ENCODE peak calls at places on chromosomes 5 and 9, in seven cellular contexts. W, S, N, D, T, P and Q are unnamed samples.

GRCh38 chr9:21413089-21414023 is 4.4 kb downstream of the IFNA8 start:
- DNase-seq in W (no peak), S (no peak), N (no peak), D (no peak), T (no peak), P (no peak), Q (peak; percentile 40)

GRCh38 chr9:123322771-123323481 is 33.1 kb upstream of the CRB2 start:
- DNase-seq in W (peak; percentile 52), S (no peak), N (no peak), D (no peak), T (no peak), P (peak; percentile 87), Q (no peak)

GRCh38 chr9:88678008-88678407 is 143.0 kb downstream of the NXNL2 start:
- DNase-seq in W (no peak), S (no peak), N (no peak), D (no peak), T (no peak), P (no peak), Q (no peak)

GRCh38 chr9:133320421-133320881 is 15.5 kb downstream of the SURF6 start:
- DNase-seq in W (no peak), S (no peak), N (no peak), D (no peak), T (no peak), P (no peak), Q (no peak)

GRCh38 chr9:133529457-133529856 is 4.7 kb upstream of the MYMK start:
- DNase-seq in W (no peak), S (no peak), N (no peak), D (no peak), T (no peak), P (no peak), Q (no peak)

GRCh38 chr5:130331332-130331731 is 427.1 kb downstream of the CHSY3 start:
- DNase-seq in W (no peak), S (no peak), N (no peak), D (no peak), T (no peak), P (no peak), Q (no peak)

GRCh38 chr5:112388739-112389138 is 30.3 kb downstream of the EPB41L4A start:
- DNase-seq in W (no peak), S (no peak), N (no peak), D (no peak), T (no peak), P (no peak), Q (no peak)

GRCh38 chr5:80569961-80570786 is at the start of gene ANKRD34B:
- DNase-seq in W (no peak), S (no peak), N (no peak), D (no peak), T (no peak), P (no peak), Q (no peak)

GRCh38 chr9:16099901-16100300 is 547.1 kb downstream of the CCDC171 start:
- DNase-seq in W (no peak), S (no peak), N (no peak), D (no peak), T (no peak), P (no peak), Q (no peak)
- H3K27ac ChIP-seq in W (no peak overlapping the region), S (no peak overlapping the region), N (no peak overlapping the region), D (no peak overlapping the region), T (no peak overlapping the region), P (no peak overlapping the region), Q (no peak overlapping the region)

GRCh38 chr9:129761293-129761900 is 8.6 kb upstream of the PTGES start:
- DNase-seq in W (no peak), S (peak; percentile 76), N (no peak), D (no peak), T (no peak), P (no peak), Q (no peak)
- H3K27ac ChIP-seq in W (no peak overlapping the region), S (peak overlapping the region; percentile 80), N (no peak overlapping the region), D (peak overlapping the region; percentile 37), T (no peak overlapping the region), P (no peak overlapping the region), Q (no peak overlapping the region)

GRCh38 chr5:74282495-74282894 is 358.0 kb downstream of the ENC1 start:
- DNase-seq in W (no peak), S (no peak), N (no peak), D (no peak), T (no peak), P (no peak), Q (no peak)

GRCh38 chr5:74281191-74281590 is 359.3 kb downstream of the ENC1 start:
- DNase-seq in W (no peak), S (no peak), N (no peak), D (no peak), T (no peak), P (no peak), Q (no peak)

GRCh38 chr5:74275204-74275992 is 365.1 kb downstream of the ENC1 start:
- DNase-seq in W (no peak), S (no peak), N (no peak), D (no peak), T (no peak), P (no peak), Q (no peak)

DNA sequence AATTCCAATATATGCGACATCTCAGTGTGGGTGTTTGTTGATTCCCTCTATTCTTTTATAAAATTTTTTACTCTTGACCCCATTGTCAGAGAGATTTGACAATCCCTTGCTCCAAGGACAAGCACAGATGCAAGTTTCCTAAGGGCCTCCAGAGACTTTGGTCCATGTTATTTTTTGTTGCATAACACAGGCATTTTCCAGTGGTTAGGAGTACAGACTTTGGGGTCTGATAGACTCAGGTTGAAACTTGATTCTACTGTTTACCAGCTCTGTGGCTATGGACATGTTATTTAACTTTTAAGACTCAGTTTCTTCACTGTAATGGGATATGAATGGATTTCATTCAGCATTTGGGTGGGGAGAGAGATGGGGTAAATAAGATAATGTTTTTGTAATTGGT is 361.3 kb downstream of the ENC1 start:
- DNase-seq in W (no peak), S (no peak), N (no peak), D (no peak), T (no peak), P (no peak), Q (no peak)
- H3K27ac ChIP-seq in W (no peak overlapping the region), S (no peak overlapping the region), N (no peak overlapping the region), D (no peak overlapping the region), T (no peak overlapping the region), P (no peak overlapping the region), Q (no peak overlapping the region)

GRCh38 chr5:60143912-60144311 is 250.4 kb upstream of the PDE4D start:
- DNase-seq in W (no peak), S (no peak), N (no peak), D (no peak), T (no peak), P (no peak), Q (no peak)
- H3K27ac ChIP-seq in W (no peak overlapping the region), S (no peak overlapping the region), N (no peak overlapping the region), D (no peak overlapping the region), T (no peak overlapping the region), P (no peak overlapping the region), Q (no peak overlapping the region)

GRCh38 chr5:176537608-176538504 is 654 bp upstream of the RNF44 start:
- DNase-seq in W (peak; percentile 95), S (peak; percentile 99), N (peak; percentile 96), D (peak; percentile 99), T (peak; percentile 97), P (peak; percentile 100), Q (peak; percentile 98)

GRCh38 chr5:176536902-176537607 is at the start of gene RNF44:
- DNase-seq in W (peak; percentile 98), S (peak; percentile 98), N (peak; percentile 92), D (peak; percentile 99), T (peak; percentile 95), P (peak; percentile 98), Q (peak; percentile 99)

GRCh38 chr5:176538985-176539384 is 1.8 kb upstream of the RNF44 start:
- DNase-seq in W (no peak), S (no peak), N (no peak), D (peak; percentile 23), T (no peak), P (no peak), Q (no peak)

GRCh38 chr5:176540476-176540899 is 3.3 kb upstream of the RNF44 start:
- DNase-seq in W (no peak), S (no peak), N (no peak), D (peak; percentile 20), T (no peak), P (no peak), Q (no peak)

DNA sequence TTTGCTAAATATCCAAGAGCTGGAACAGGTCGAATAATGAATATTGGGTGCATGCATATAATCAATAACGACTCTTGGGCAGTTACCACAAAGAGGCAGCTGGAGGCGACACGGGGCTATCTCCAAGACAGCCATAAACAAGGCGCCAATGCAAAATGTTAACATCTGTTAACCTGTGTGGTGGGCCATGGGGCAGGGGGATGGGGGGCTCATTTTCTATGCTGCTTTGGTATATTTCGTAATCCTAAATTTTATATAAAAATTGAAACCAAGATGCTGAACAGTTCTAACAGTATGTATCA is 1.3 kb upstream of the RNF44 start:
- DNase-seq in W (no peak), S (no peak), N (no peak), D (no peak), T (no peak), P (no peak), Q (no peak)
- H3K27ac ChIP-seq in W (peak overlapping the region; percentile 99), S (peak overlapping the region; percentile 100), N (peak overlapping the region; percentile 89), D (peak overlapping the region; percentile 96), T (peak overlapping the region; percentile 100), P (peak overlapping the region; percentile 99), Q (peak overlapping the region; percentile 100)

GRCh38 chr5:1500411-1501091 is 23.2 kb downstream of the LPCAT1 start:
- DNase-seq in W (no peak), S (peak; percentile 81), N (no peak), D (peak; percentile 82), T (no peak), P (no peak), Q (no peak)
- H3K27ac ChIP-seq in W (no peak overlapping the region), S (no peak overlapping the region), N (no peak overlapping the region), D (no peak overlapping the region), T (no peak overlapping the region), P (no peak overlapping the region), Q (no peak overlapping the region)